ENCODE peak calls at places on chromosome 4, in ten cellular contexts. V is testis, Q is body of pancreas, M is IMR-90, W is tibial nerve, G is uterus, A is esophagus muscularis mucosa, U is lower leg skin, N is breast epithelium, D is suprapubic skin. H is an unnamed sample.

GRCh38 chr4:30870513-30870912 is 150.3 kb downstream of the PCDH7 start:
- DNase-seq in G (no peak), U (no peak), Q (no peak), N (no peak), D (no peak), W (no peak), V (no peak), M (no peak), A (no peak), H (no peak)

GRCh38 chr4:109434007-109434792 is 585 bp downstream of the SEC24B start:
- DNase-seq in N (no peak), Q (peak), M (peak), V (peak), A (no peak), G (peak), W (peak), D (peak), U (peak), H (peak)

GRCh38 chr4:140600408-140600807 is 31.6 kb upstream of the UCP1 start:
- DNase-seq in Q (no peak), V (no peak), D (no peak), U (no peak), M (no peak), G (no peak), W (no peak), N (no peak), A (no peak), H (no peak)

GRCh38 chr4:961651-962230 is 11.6 kb downstream of the DGKQ start:
- DNase-seq in D (peak), N (no peak), V (no peak), A (no peak), G (no peak), W (no peak), U (no peak), Q (no peak), M (no peak), H (no peak)

GRCh38 chr4:150348079-150348478 is 233.9 kb upstream of the MAB21L2 start:
- DNase-seq in G (no peak), Q (no peak), V (no peak), D (no peak), M (peak), N (no peak), A (no peak), U (no peak), W (no peak), H (no peak)

GRCh38 chr4:166239354-166239753 is 366.3 kb downstream of the TLL1 start:
- DNase-seq in G (no peak), U (no peak), D (no peak), M (no peak), W (no peak), N (no peak), V (no peak), A (no peak), Q (no peak), H (no peak)

GRCh38 chr4:123014038-123014437 is 91.6 kb upstream of the NUDT6 start:
- DNase-seq in A (no peak), Q (no peak), M (no peak), V (no peak), U (no peak), W (no peak), D (no peak), N (no peak), G (no peak), H (no peak)

GRCh38 chr4:112213091-112213490 is 18.5 kb upstream of the AP1AR start:
- DNase-seq in U (no peak), V (no peak), Q (no peak), D (no peak), W (no peak), G (no peak), M (no peak), N (no peak), A (no peak), H (no peak)

GRCh38 chr4:99540287-99540939 is 23.4 kb downstream of the TRMT10A start:
- DNase-seq in A (no peak), G (no peak), U (no peak), N (no peak), V (no peak), Q (no peak), M (no peak), W (no peak), D (no peak), H (no peak)

GRCh38 chr4:101064541-101065180 is 282.7 kb downstream of the PPP3CA start:
- DNase-seq in M (no peak), G (no peak), U (no peak), N (no peak), V (no peak), D (no peak), W (no peak), Q (no peak), A (no peak), H (no peak)

GRCh38 chr4:131207589-131207988 is 1941.5 kb upstream of the PCDH10 start:
- DNase-seq in G (no peak), N (no peak), Q (no peak), U (no peak), W (no peak), M (no peak), D (no peak), A (no peak), V (no peak), H (no peak)

GRCh38 chr4:14022428-14022827 is 394.9 kb upstream of the BOD1L1 start:
- DNase-seq in N (no peak), G (no peak), Q (no peak), D (no peak), U (no peak), V (no peak), A (no peak), W (no peak), M (peak), H (no peak)

GRCh38 chr4:138445098-138445497 is 202.9 kb upstream of the SLC7A11 start:
- DNase-seq in U (no peak), W (no peak), D (no peak), G (no peak), N (no peak), V (no peak), M (peak), A (no peak), Q (no peak), H (no peak)

GRCh38 chr4:41644288-41644914 is 104.1 kb downstream of the PHOX2B start:
- DNase-seq in U (peak), Q (peak), A (peak), G (peak), N (peak), W (peak), V (peak), M (peak), D (peak), H (peak)

GRCh38 chr4:94758700-94759399 is 1.1 kb downstream of the BMPR1B start:
- DNase-seq in A (no peak), G (no peak), V (peak), U (no peak), D (no peak), M (no peak), N (no peak), Q (no peak), W (no peak), H (no peak)

GRCh38 chr4:121900132-121900983 is 30.1 kb upstream of the BBS7 start:
- DNase-seq in D (no peak), N (no peak), Q (peak), V (peak), U (peak), G (peak), W (peak), A (no peak), M (peak), H (no peak)

GRCh38 chr4:72888331-72888730 is 181.2 kb downstream of the COX18 start:
- DNase-seq in G (no peak), M (no peak), U (no peak), W (no peak), V (no peak), D (no peak), Q (no peak), A (no peak), N (no peak), H (no peak)

GRCh38 chr4:72887152-72887551 is 182.4 kb downstream of the COX18 start:
- DNase-seq in W (no peak), V (no peak), D (no peak), M (no peak), A (no peak), Q (no peak), N (no peak), U (no peak), G (no peak), H (no peak)

GRCh38 chr4:72886602-72887001 is 182.9 kb downstream of the COX18 start:
- DNase-seq in V (no peak), A (no peak), W (no peak), U (no peak), N (no peak), M (no peak), D (no peak), G (no peak), Q (no peak), H (no peak)
- TF ChIP-seq CTCF in V (no peak), A (no peak), W (no peak), U (no peak), N (no peak), M (peak), D (no peak), G (no peak), Q (no peak), H (no peak)

GRCh38 chr4:24794111-24794860 is 1.1 kb upstream of the SOD3 start:
- DNase-seq in W (no peak), D (peak), G (peak), U (no peak), M (peak), N (no peak), V (peak), Q (no peak), A (no peak), H (no peak)

GRCh38 chr4:24795666-24796381 is 451 bp downstream of the SOD3 start:
- DNase-seq in U (no peak), Q (no peak), G (no peak), M (no peak), V (peak), W (no peak), A (peak), N (no peak), D (no peak), H (no peak)

GRCh38 chr4:24793219-24794005 is 2.0 kb upstream of the SOD3 start:
- DNase-seq in G (no peak), V (no peak), U (no peak), D (no peak), Q (no peak), M (peak), N (no peak), A (no peak), W (no peak), H (no peak)

GRCh38 chr4:24796632-24797031 is 1.3 kb downstream of the SOD3 start:
- DNase-seq in M (no peak), Q (no peak), N (no peak), G (no peak), A (peak), D (no peak), V (no peak), U (no peak), W (no peak), H (no peak)

GRCh38 chr4:24794916-24795665 is at the start of gene SOD3:
- DNase-seq in A (peak), Q (peak), U (peak), D (peak), V (peak), W (peak), N (no peak), G (peak), M (peak), H (peak)
- TF ChIP-seq POLR2A in A (peak), Q (peak), U (no peak), D (peak), V (no peak), W (peak), N (no peak), G (peak), M (no peak), H (peak)

DNA sequence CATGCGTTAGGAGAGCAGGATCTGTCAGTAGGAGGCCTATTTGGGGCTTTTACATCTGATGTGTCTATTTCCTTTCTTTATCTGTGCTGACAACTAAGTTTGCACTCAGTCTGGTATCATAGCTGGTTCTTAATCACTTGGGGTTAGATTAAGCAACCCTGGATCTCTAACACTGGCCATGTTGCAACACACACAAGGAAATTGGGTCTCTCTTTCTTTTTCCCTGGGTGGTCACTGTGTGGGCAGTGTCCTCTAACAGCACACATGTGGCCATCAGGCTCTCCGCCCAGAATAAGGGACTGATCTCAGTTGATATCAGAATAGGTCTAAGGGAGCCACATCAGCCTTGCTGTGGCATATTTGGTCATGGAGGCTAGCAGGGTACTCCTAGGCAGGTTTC is 38.8 kb downstream of the IGFBP7 start:
- DNase-seq in A (no peak), Q (no peak), N (no peak), G (peak), W (peak), D (no peak), M (peak), U (peak), V (no peak), H (peak)
- TF ChIP-seq CTCF in A (no peak), Q (no peak), N (no peak), G (no peak), W (no peak), D (no peak), M (no peak), U (no peak), V (no peak), H (no peak)

GRCh38 chr4:48226199-48226598 is 43.4 kb downstream of the TEC start:
- DNase-seq in G (no peak), Q (no peak), A (no peak), M (no peak), D (no peak), V (no peak), U (no peak), W (no peak), N (no peak), H (no peak)

GRCh38 chr4:48227662-48228061 is 42.0 kb downstream of the TEC start:
- DNase-seq in D (no peak), G (no peak), V (no peak), Q (no peak), N (no peak), W (no peak), A (no peak), U (peak), M (no peak), H (no peak)

GRCh38 chr4:48225368-48226141 is 44.1 kb downstream of the TEC start:
- DNase-seq in M (no peak), A (no peak), G (no peak), D (no peak), W (no peak), N (no peak), U (no peak), Q (no peak), V (no peak), H (no peak)

GRCh38 chr4:48222491-48222890 is 47.1 kb downstream of the TEC start:
- DNase-seq in D (no peak), G (no peak), V (no peak), M (no peak), A (no peak), U (no peak), Q (no peak), N (no peak), W (no peak), H (no peak)

DNA sequence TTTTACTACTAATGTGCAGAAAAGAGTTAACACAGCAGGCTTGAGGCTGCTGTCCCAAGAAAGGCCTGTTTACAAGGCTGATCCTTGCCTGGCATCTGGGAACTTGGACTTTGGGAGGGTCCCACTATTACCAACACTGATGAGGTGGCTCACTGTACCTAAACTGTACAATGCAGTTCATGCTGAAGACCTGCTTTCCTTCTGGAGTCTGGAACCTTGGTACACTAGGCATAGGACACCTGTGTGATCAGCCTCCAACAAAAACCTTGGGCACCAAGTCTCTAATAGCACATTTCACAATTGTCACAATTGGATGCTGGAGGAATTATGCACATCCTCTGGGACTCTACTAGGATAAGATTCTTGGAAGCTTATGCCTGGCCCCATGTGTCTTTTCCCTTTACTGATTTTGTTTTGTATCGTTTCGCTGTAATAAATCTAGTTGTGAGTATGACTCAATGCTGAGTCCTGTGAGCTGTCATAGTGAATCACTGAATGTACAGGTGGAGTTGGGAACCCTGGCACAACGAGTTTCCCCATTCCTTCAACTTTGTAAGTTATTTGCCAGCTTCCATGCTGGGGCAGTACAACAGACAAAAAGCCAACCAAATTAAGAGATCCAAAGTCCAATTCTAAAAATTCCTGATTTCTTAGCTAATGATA is 45.9 kb downstream of the TEC start:
- DNase-seq in Q (no peak), N (no peak), U (no peak), G (no peak), W (no peak), A (no peak), D (no peak), M (peak), V (no peak), H (no peak)
- TF ChIP-seq POLR2A in Q (no peak), N (no peak), U (no peak), G (no peak), W (no peak), A (no peak), D (no peak), M (no peak), V (no peak), H (no peak)